ENCODE peak calls at places on chromosomes 2 and 18, in eight cellular contexts. One of them, this sample, is unnamed.

GRCh38 chr2:24317491-24317920 is 42.8 kb downstream of the ITSN2 start:
- DNase-seq in pancreas: peak; percentile 76
- DNase-seq in effector memory CD4-positive, alpha-beta T cell: no peak
- DNase-seq in H9: no peak
- DNase-seq in transverse colon: no peak
- DNase-seq in heart left ventricle: no peak
- DNase-seq in CD8-positive, alpha-beta T cell: no peak
- DNase-seq in right atrium auricular region: no peak
- DNase-seq in this sample: peak; percentile 36

GRCh38 chr2:50611261-50612020 is 420.5 kb downstream of the NRXN1 start:
- DNase-seq in pancreas: no peak
- DNase-seq in effector memory CD4-positive, alpha-beta T cell: no peak
- DNase-seq in H9: no peak
- DNase-seq in transverse colon: no peak
- DNase-seq in heart left ventricle: no peak
- DNase-seq in CD8-positive, alpha-beta T cell: no peak
- DNase-seq in right atrium auricular region: no peak
- DNase-seq in this sample: no peak

GRCh38 chr2:218367415-218368149 is 10.9 kb downstream of the CATIP start:
- DNase-seq in pancreas: peak; percentile 84
- DNase-seq in effector memory CD4-positive, alpha-beta T cell: peak; percentile 73
- DNase-seq in H9: peak; percentile 86
- DNase-seq in transverse colon: peak; percentile 92
- DNase-seq in heart left ventricle: peak; percentile 97
- DNase-seq in CD8-positive, alpha-beta T cell: peak; percentile 75
- DNase-seq in right atrium auricular region: peak; percentile 90
- DNase-seq in this sample: peak; percentile 93

GRCh38 chr2:235500761-235501662 is 7.2 kb downstream of the AGAP1 start:
- DNase-seq in pancreas: no peak
- DNase-seq in effector memory CD4-positive, alpha-beta T cell: no peak
- DNase-seq in H9: no peak
- DNase-seq in transverse colon: no peak
- DNase-seq in heart left ventricle: no peak
- DNase-seq in CD8-positive, alpha-beta T cell: no peak
- DNase-seq in right atrium auricular region: no peak
- DNase-seq in this sample: no peak

GRCh38 chr2:172564376-172564775 is 8.5 kb downstream of the PDK1 start:
- DNase-seq in pancreas: no peak
- DNase-seq in effector memory CD4-positive, alpha-beta T cell: no peak
- DNase-seq in H9: no peak
- DNase-seq in transverse colon: no peak
- DNase-seq in heart left ventricle: no peak
- DNase-seq in CD8-positive, alpha-beta T cell: no peak
- DNase-seq in right atrium auricular region: no peak
- DNase-seq in this sample: no peak

GRCh38 chr18:2337552-2338141 is 233.7 kb downstream of the METTL4 start:
- DNase-seq in pancreas: peak; percentile 49
- DNase-seq in effector memory CD4-positive, alpha-beta T cell: peak; percentile 16
- DNase-seq in H9: no peak
- DNase-seq in transverse colon: peak; percentile 19
- DNase-seq in heart left ventricle: no peak
- DNase-seq in CD8-positive, alpha-beta T cell: peak; percentile 16
- DNase-seq in right atrium auricular region: no peak
- DNase-seq in this sample: no peak

GRCh38 chr2:50126845-50127244 is 905.1 kb downstream of the NRXN1 start:
- DNase-seq in pancreas: no peak
- DNase-seq in effector memory CD4-positive, alpha-beta T cell: no peak
- DNase-seq in H9: no peak
- DNase-seq in transverse colon: no peak
- DNase-seq in heart left ventricle: no peak
- DNase-seq in CD8-positive, alpha-beta T cell: no peak
- DNase-seq in right atrium auricular region: no peak
- DNase-seq in this sample: no peak

GRCh38 chr2:241987726-241988125 is 118.2 kb downstream of the RTP5 start:
- DNase-seq in pancreas: no peak
- DNase-seq in effector memory CD4-positive, alpha-beta T cell: no peak
- DNase-seq in H9: peak; percentile 12
- DNase-seq in transverse colon: no peak
- DNase-seq in heart left ventricle: no peak
- DNase-seq in CD8-positive, alpha-beta T cell: no peak
- DNase-seq in right atrium auricular region: no peak
- DNase-seq in this sample: no peak

GRCh38 chr2:16201876-16202642 is 261.7 kb downstream of the MYCN start:
- DNase-seq in pancreas: no peak
- DNase-seq in effector memory CD4-positive, alpha-beta T cell: no peak
- DNase-seq in H9: no peak
- DNase-seq in transverse colon: peak; percentile 84
- DNase-seq in heart left ventricle: no peak
- DNase-seq in CD8-positive, alpha-beta T cell: no peak
- DNase-seq in right atrium auricular region: no peak
- DNase-seq in this sample: no peak

GRCh38 chr2:235594041-235594440 is 100.2 kb downstream of the AGAP1 start:
- DNase-seq in pancreas: no peak
- DNase-seq in effector memory CD4-positive, alpha-beta T cell: no peak
- DNase-seq in H9: no peak
- DNase-seq in transverse colon: no peak
- DNase-seq in heart left ventricle: no peak
- DNase-seq in CD8-positive, alpha-beta T cell: no peak
- DNase-seq in right atrium auricular region: no peak
- DNase-seq in this sample: no peak

GRCh38 chr2:218387369-218388194 is 5.5 kb downstream of the SLC11A1 start:
- DNase-seq in pancreas: peak; percentile 77
- DNase-seq in effector memory CD4-positive, alpha-beta T cell: no peak
- DNase-seq in H9: peak; percentile 88
- DNase-seq in transverse colon: peak; percentile 75
- DNase-seq in heart left ventricle: peak; percentile 74
- DNase-seq in CD8-positive, alpha-beta T cell: peak; percentile 43
- DNase-seq in right atrium auricular region: no peak
- DNase-seq in this sample: no peak

GRCh38 chr2:207403141-207403540 is 126.6 kb upstream of the CREB1 start:
- DNase-seq in pancreas: no peak
- DNase-seq in effector memory CD4-positive, alpha-beta T cell: no peak
- DNase-seq in H9: no peak
- DNase-seq in transverse colon: no peak
- DNase-seq in heart left ventricle: no peak
- DNase-seq in CD8-positive, alpha-beta T cell: no peak
- DNase-seq in right atrium auricular region: no peak
- DNase-seq in this sample: no peak

GRCh38 chr2:221608442-221608841 is 36.3 kb upstream of the EPHA4 start:
- DNase-seq in pancreas: no peak
- DNase-seq in effector memory CD4-positive, alpha-beta T cell: no peak
- DNase-seq in H9: no peak
- DNase-seq in transverse colon: no peak
- DNase-seq in heart left ventricle: no peak
- DNase-seq in CD8-positive, alpha-beta T cell: no peak
- DNase-seq in right atrium auricular region: no peak
- DNase-seq in this sample: no peak

GRCh38 chr2:232385660-232386489 is 7.3 kb downstream of the ALPP start:
- DNase-seq in pancreas: no peak
- DNase-seq in effector memory CD4-positive, alpha-beta T cell: no peak
- DNase-seq in H9: no peak
- DNase-seq in transverse colon: no peak
- DNase-seq in heart left ventricle: peak; percentile 2
- DNase-seq in CD8-positive, alpha-beta T cell: no peak
- DNase-seq in right atrium auricular region: no peak
- DNase-seq in this sample: no peak

DNA sequence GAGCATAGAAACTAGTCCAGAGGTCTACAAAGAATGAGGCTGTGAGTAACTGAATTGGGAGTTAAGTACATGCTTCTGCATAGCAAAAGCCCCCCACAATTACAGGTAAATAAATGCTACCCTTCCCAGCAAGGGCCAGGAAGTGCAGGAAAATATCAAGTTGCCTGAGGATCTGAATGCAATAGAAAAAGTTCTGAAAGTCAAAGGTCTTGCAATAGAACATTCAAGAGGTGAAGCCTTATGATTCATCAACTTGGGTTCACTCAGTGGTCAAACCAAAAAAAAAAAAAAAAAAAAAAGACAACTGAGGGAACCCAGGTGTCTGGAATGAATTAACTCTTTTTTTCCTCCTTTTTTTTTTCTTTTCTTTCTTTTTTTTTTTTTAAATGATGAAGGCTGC is 42.8 kb upstream of the RFX8 start:
- DNase-seq in pancreas: no peak
- DNase-seq in effector memory CD4-positive, alpha-beta T cell: no peak
- DNase-seq in H9: no peak
- DNase-seq in transverse colon: no peak
- DNase-seq in heart left ventricle: no peak
- DNase-seq in CD8-positive, alpha-beta T cell: no peak
- DNase-seq in right atrium auricular region: no peak
- DNase-seq in this sample: no peak
- H3K4me1 ChIP-seq in pancreas: no peaks in the 10 kb centered on the region
- H3K4me1 ChIP-seq in effector memory CD4-positive, alpha-beta T cell: no peaks in the 10 kb centered on the region
- H3K4me1 ChIP-seq in H9: peaks cover 8% of the 10 kb centered on the region
- H3K4me1 ChIP-seq in transverse colon: no peaks in the 10 kb centered on the region
- H3K4me1 ChIP-seq in heart left ventricle: peaks cover 29% of the 10 kb centered on the region
- H3K4me1 ChIP-seq in CD8-positive, alpha-beta T cell: peaks cover 12% of the 10 kb centered on the region
- H3K4me1 ChIP-seq in right atrium auricular region: no peaks in the 10 kb centered on the region
- H3K4me1 ChIP-seq in this sample: peaks cover 37% of the 10 kb centered on the region

GRCh38 chr2:130251865-130252620 is 53.8 kb upstream of the TUBA3E start:
- DNase-seq in pancreas: no peak
- DNase-seq in effector memory CD4-positive, alpha-beta T cell: no peak
- DNase-seq in H9: peak; percentile 32
- DNase-seq in transverse colon: no peak
- DNase-seq in heart left ventricle: peak; percentile 32
- DNase-seq in CD8-positive, alpha-beta T cell: no peak
- DNase-seq in right atrium auricular region: no peak
- DNase-seq in this sample: no peak

GRCh38 chr2:130251520-130251864 is 53.3 kb upstream of the TUBA3E start:
- DNase-seq in pancreas: no peak
- DNase-seq in effector memory CD4-positive, alpha-beta T cell: no peak
- DNase-seq in H9: no peak
- DNase-seq in transverse colon: no peak
- DNase-seq in heart left ventricle: no peak
- DNase-seq in CD8-positive, alpha-beta T cell: no peak
- DNase-seq in right atrium auricular region: no peak
- DNase-seq in this sample: no peak

DNA sequence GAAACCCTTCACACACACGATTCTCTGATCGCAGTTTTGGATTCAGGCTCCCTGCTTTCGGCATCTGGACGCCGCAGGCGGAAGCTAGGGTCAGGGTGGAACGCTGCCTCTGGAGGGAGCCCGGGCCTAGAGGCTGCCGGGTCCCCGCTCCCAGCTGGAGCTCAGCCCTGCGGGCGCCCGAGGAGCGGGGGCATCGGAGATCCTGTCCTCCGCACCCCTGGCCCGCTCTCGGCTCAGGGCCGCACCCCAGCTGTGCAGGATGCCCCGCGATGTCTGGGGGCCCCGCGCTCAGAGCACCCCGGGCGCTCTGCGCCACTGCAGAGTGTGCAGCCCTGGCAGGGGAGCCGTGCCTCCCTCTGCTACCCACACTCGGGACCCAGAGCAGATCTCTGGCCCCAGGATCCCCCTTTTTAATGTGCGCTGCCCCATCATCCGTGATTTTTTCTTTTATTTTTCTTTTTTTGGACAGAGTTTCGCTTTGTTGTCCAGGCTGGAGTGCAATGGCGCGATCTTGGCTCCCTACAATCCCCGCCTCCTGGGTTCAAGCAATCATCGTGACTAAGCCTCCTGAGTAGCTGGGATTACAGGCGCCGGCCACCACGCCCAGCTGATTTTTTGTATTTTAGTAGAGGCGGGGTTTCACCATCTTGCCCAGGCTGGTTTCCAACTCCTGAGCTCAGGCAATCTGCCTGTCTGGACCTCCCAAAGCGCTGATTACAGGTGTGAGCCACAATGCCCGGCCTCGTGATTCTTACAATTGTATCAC is 54.8 kb upstream of the TUBA3E start:
- DNase-seq in pancreas: no peak
- DNase-seq in effector memory CD4-positive, alpha-beta T cell: no peak
- DNase-seq in H9: no peak
- DNase-seq in transverse colon: peak; percentile 45
- DNase-seq in heart left ventricle: peak; percentile 55
- DNase-seq in CD8-positive, alpha-beta T cell: no peak
- DNase-seq in right atrium auricular region: no peak
- DNase-seq in this sample: no peak
- H3K27me3 ChIP-seq in pancreas: peaks cover 19% of the 10 kb centered on the region
- H3K27me3 ChIP-seq in effector memory CD4-positive, alpha-beta T cell: no peaks in the 10 kb centered on the region
- H3K27me3 ChIP-seq in H9: no peaks in the 10 kb centered on the region
- H3K27me3 ChIP-seq in transverse colon: peaks cover 30% of the 10 kb centered on the region
- H3K27me3 ChIP-seq in heart left ventricle: peaks cover 6% of the 10 kb centered on the region
- H3K27me3 ChIP-seq in CD8-positive, alpha-beta T cell: no peaks in the 10 kb centered on the region
- H3K27me3 ChIP-seq in right atrium auricular region: no peaks in the 10 kb centered on the region
- H3K27me3 ChIP-seq in this sample: peaks cover 74% of the 10 kb centered on the region

GRCh38 chr2:127115471-127116199 is 8.7 kb upstream of the BIN1 start:
- DNase-seq in pancreas: no peak
- DNase-seq in effector memory CD4-positive, alpha-beta T cell: no peak
- DNase-seq in H9: peak; percentile 20
- DNase-seq in transverse colon: peak; percentile 11
- DNase-seq in heart left ventricle: no peak
- DNase-seq in CD8-positive, alpha-beta T cell: no peak
- DNase-seq in right atrium auricular region: peak; percentile 30
- DNase-seq in this sample: no peak
- H3K27ac ChIP-seq in pancreas: no peak overlapping the region
- H3K27ac ChIP-seq in effector memory CD4-positive, alpha-beta T cell: no peak overlapping the region
- H3K27ac ChIP-seq in H9: no peak overlapping the region
- H3K27ac ChIP-seq in transverse colon: no peak overlapping the region
- H3K27ac ChIP-seq in heart left ventricle: no peak overlapping the region
- H3K27ac ChIP-seq in CD8-positive, alpha-beta T cell: no peak overlapping the region
- H3K27ac ChIP-seq in right atrium auricular region: no peak overlapping the region
- H3K27ac ChIP-seq in this sample: no peak overlapping the region

GRCh38 chr18:56306793-56307192 is 331.6 kb downstream of the TXNL1 start:
- DNase-seq in pancreas: no peak
- DNase-seq in effector memory CD4-positive, alpha-beta T cell: no peak
- DNase-seq in H9: no peak
- DNase-seq in transverse colon: no peak
- DNase-seq in heart left ventricle: no peak
- DNase-seq in CD8-positive, alpha-beta T cell: no peak
- DNase-seq in right atrium auricular region: no peak
- DNase-seq in this sample: no peak
- H3K4me1 ChIP-seq in pancreas: no peaks in the 10 kb centered on the region
- H3K4me1 ChIP-seq in effector memory CD4-positive, alpha-beta T cell: no peaks in the 10 kb centered on the region
- H3K4me1 ChIP-seq in H9: peaks cover 4% of the 10 kb centered on the region
- H3K4me1 ChIP-seq in transverse colon: no peaks in the 10 kb centered on the region
- H3K4me1 ChIP-seq in heart left ventricle: peaks cover 4% of the 10 kb centered on the region
- H3K4me1 ChIP-seq in CD8-positive, alpha-beta T cell: no peaks in the 10 kb centered on the region
- H3K4me1 ChIP-seq in right atrium auricular region: no peaks in the 10 kb centered on the region
- H3K4me1 ChIP-seq in this sample: peaks cover 10% of the 10 kb centered on the region

DNA sequence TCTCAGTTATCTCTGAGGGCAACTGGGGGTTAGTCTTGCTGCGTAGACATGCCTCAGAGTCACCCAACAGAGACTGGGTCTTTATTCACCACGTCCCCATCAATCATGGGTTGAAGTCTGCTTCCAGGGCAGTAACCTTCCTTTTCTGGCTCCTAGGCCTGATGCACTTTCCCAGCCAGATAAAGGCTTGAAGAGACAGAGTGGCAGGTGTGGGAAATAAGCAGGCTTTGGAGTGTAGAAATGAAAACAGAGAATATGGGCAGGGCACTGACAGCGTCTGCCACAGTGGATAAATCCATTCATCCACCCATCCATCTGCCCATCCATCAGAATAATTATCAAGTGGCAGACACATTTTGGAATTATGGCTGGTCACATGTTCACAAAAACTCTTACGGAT is 134.0 kb upstream of the LGALSL start:
- DNase-seq in pancreas: no peak
- DNase-seq in effector memory CD4-positive, alpha-beta T cell: no peak
- DNase-seq in H9: no peak
- DNase-seq in transverse colon: no peak
- DNase-seq in heart left ventricle: no peak
- DNase-seq in CD8-positive, alpha-beta T cell: no peak
- DNase-seq in right atrium auricular region: no peak
- DNase-seq in this sample: no peak
- H3K27me3 ChIP-seq in pancreas: no peaks in the 10 kb centered on the region
- H3K27me3 ChIP-seq in effector memory CD4-positive, alpha-beta T cell: no peaks in the 10 kb centered on the region
- H3K27me3 ChIP-seq in H9: no peaks in the 10 kb centered on the region
- H3K27me3 ChIP-seq in transverse colon: no peaks in the 10 kb centered on the region
- H3K27me3 ChIP-seq in heart left ventricle: no peaks in the 10 kb centered on the region
- H3K27me3 ChIP-seq in CD8-positive, alpha-beta T cell: no peaks in the 10 kb centered on the region
- H3K27me3 ChIP-seq in right atrium auricular region: no peaks in the 10 kb centered on the region
- H3K27me3 ChIP-seq in this sample: peaks cover 6% of the 10 kb centered on the region

GRCh38 chr2:190909680-190910079 is 29.1 kb downstream of the GLS start:
- DNase-seq in pancreas: no peak
- DNase-seq in effector memory CD4-positive, alpha-beta T cell: no peak
- DNase-seq in H9: no peak
- DNase-seq in transverse colon: no peak
- DNase-seq in heart left ventricle: no peak
- DNase-seq in CD8-positive, alpha-beta T cell: no peak
- DNase-seq in right atrium auricular region: no peak
- DNase-seq in this sample: no peak
- H3K27ac ChIP-seq in pancreas: no peak overlapping the region
- H3K27ac ChIP-seq in effector memory CD4-positive, alpha-beta T cell: no peak overlapping the region
- H3K27ac ChIP-seq in H9: no peak overlapping the region
- H3K27ac ChIP-seq in transverse colon: no peak overlapping the region
- H3K27ac ChIP-seq in heart left ventricle: no peak overlapping the region
- H3K27ac ChIP-seq in CD8-positive, alpha-beta T cell: no peak overlapping the region
- H3K27ac ChIP-seq in right atrium auricular region: no peak overlapping the region
- H3K27ac ChIP-seq in this sample: no peak overlapping the region